ENCODE peak calls at places on chromosomes 7 and 10, in six cellular contexts. B, K, Y, J, E and C are unnamed samples.

GRCh38 chr10:59240581-59241183 is 64.2 kb downstream of the PHYHIPL start:
- DNase-seq in B (peak; percentile 26), K (peak; percentile 2), Y (peak; percentile 18), J (peak; percentile 72), E (peak; percentile 5), C (no peak)

GRCh38 chr10:118725784-118726507 is 28.8 kb downstream of the CACUL1 start:
- DNase-seq in B (peak; percentile 34), K (no peak), Y (no peak), J (peak; percentile 75), E (peak; percentile 16), C (no peak)

GRCh38 chr10:108877130-108877529 is 1046.2 kb downstream of the XPNPEP1 start:
- DNase-seq in B (peak; percentile 59), K (no peak), Y (no peak), J (peak; percentile 31), E (peak; percentile 48), C (no peak)

GRCh38 chr7:53119514-53119933 is 84.1 kb downstream of the POM121L12 start:
- DNase-seq in B (peak; percentile 75), K (no peak), Y (no peak), J (no peak), E (peak; percentile 60), C (no peak)

GRCh38 chr7:20306499-20306946 is 24.2 kb upstream of the ITGB8 start:
- DNase-seq in B (peak; percentile 92), K (no peak), Y (no peak), J (no peak), E (peak; percentile 92), C (no peak)

GRCh38 chr7:140369294-140369693 is 29.0 kb downstream of the SLC37A3 start:
- DNase-seq in B (no peak), K (no peak), Y (no peak), J (no peak), E (no peak), C (no peak)

GRCh38 chr7:91503934-91504575 is 239.8 kb downstream of the FZD1 start:
- DNase-seq in B (peak; percentile 46), K (no peak), Y (no peak), J (no peak), E (peak; percentile 42), C (no peak)

GRCh38 chr7:131244259-131244852 is 83.3 kb upstream of the MKLN1 start:
- DNase-seq in B (peak; percentile 97), K (no peak), Y (peak; percentile 82), J (peak; percentile 95), E (peak; percentile 95), C (peak; percentile 56)

GRCh38 chr7:36175872-36176271 is 22.8 kb downstream of the EEPD1 start:
- DNase-seq in B (no peak), K (no peak), Y (no peak), J (no peak), E (no peak), C (peak; percentile 65)

DNA sequence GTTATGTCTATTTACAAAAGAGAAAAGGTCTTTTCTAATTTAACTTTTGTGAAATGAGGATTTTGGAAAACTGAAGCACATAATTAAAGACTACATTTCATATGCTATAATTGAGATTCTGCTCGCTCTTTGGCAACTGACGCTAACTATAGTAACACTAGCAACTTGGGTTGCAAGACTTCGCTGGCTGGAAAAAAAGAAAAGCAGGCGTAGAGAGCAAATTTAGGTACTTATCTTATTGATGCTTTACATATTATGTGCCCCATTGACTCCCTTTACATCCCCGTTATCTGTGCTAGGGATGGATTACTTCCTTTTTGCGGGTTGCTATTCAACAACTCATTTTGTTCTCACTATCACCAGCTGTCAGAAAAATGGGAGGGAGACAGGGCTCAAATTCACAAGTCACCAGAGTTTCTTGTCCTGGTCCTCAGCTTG is 10.5 kb downstream of the SEMA3C start:
- DNase-seq in B (no peak), K (no peak), Y (no peak), J (no peak), E (no peak), C (no peak)
- H3K27ac ChIP-seq in B (no peak overlapping the region), K (no peak overlapping the region), Y (no peak overlapping the region), J (no peak overlapping the region), E (no peak overlapping the region), C (no peak overlapping the region)

GRCh38 chr10:3072641-3073360 is 5.5 kb downstream of the PFKP start:
- DNase-seq in B (no peak), K (no peak), Y (no peak), J (no peak), E (no peak), C (no peak)
- H3K27ac ChIP-seq in B (no peak overlapping the region), K (no peak overlapping the region), Y (peak overlapping the region; percentile 55), J (no peak overlapping the region), E (peak overlapping the region; percentile 4), C (peak overlapping the region; percentile 9)

GRCh38 chr10:120729508-120729907 is 121.7 kb upstream of the WDR11 start:
- DNase-seq in B (no peak), K (no peak), Y (no peak), J (no peak), E (no peak), C (no peak)
- H3K27ac ChIP-seq in B (no peak overlapping the region), K (no peak overlapping the region), Y (no peak overlapping the region), J (no peak overlapping the region), E (no peak overlapping the region), C (no peak overlapping the region)

GRCh38 chr7:157994319-157994718 is 593.3 kb downstream of the PTPRN2 start:
- DNase-seq in B (no peak), K (no peak), Y (no peak), J (no peak), E (no peak), C (no peak)

GRCh38 chr7:157996359-157997079 is 591.1 kb downstream of the PTPRN2 start:
- DNase-seq in B (no peak), K (no peak), Y (no peak), J (no peak), E (no peak), C (no peak)

GRCh38 chr7:157997080-157997440 is 590.6 kb downstream of the PTPRN2 start:
- DNase-seq in B (no peak), K (no peak), Y (no peak), J (no peak), E (no peak), C (no peak)

GRCh38 chr7:157997471-157997870 is 590.2 kb downstream of the PTPRN2 start:
- DNase-seq in B (no peak), K (no peak), Y (no peak), J (no peak), E (no peak), C (no peak)

GRCh38 chr7:157995815-157996214 is 591.8 kb downstream of the PTPRN2 start:
- DNase-seq in B (no peak), K (no peak), Y (no peak), J (no peak), E (no peak), C (no peak)
- H3K27ac ChIP-seq in B (no peak overlapping the region), K (no peak overlapping the region), Y (no peak overlapping the region), J (no peak overlapping the region), E (no peak overlapping the region), C (no peak overlapping the region)

GRCh38 chr10:21281173-21281572 is 244.3 kb downstream of the SKIDA1 start:
- DNase-seq in B (no peak), K (no peak), Y (no peak), J (no peak), E (no peak), C (no peak)
- H3K27ac ChIP-seq in B (no peak overlapping the region), K (no peak overlapping the region), Y (no peak overlapping the region), J (no peak overlapping the region), E (no peak overlapping the region), C (no peak overlapping the region)

DNA sequence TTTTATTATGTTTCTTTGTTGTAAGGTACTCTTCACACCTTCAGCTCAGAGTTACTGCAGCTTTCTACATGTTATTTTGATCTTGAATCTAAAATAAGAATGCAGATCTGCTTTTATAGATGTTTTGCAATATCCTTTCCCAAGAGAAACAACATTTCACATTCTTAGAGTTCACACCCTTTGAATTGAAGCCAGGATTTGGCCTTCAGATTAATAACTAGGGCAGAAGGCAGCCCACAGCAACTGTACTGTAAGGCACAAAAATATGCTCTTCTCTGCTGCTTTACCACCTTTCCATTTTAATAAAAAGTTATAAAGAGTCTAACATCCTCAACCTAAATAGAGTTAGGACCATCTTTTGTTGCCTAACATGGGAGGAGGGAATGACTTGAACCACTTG is 224.7 kb downstream of the LHFPL3 start:
- DNase-seq in B (no peak), K (no peak), Y (no peak), J (no peak), E (no peak), C (no peak)
- H3K27ac ChIP-seq in B (no peak overlapping the region), K (no peak overlapping the region), Y (no peak overlapping the region), J (no peak overlapping the region), E (no peak overlapping the region), C (no peak overlapping the region)

DNA sequence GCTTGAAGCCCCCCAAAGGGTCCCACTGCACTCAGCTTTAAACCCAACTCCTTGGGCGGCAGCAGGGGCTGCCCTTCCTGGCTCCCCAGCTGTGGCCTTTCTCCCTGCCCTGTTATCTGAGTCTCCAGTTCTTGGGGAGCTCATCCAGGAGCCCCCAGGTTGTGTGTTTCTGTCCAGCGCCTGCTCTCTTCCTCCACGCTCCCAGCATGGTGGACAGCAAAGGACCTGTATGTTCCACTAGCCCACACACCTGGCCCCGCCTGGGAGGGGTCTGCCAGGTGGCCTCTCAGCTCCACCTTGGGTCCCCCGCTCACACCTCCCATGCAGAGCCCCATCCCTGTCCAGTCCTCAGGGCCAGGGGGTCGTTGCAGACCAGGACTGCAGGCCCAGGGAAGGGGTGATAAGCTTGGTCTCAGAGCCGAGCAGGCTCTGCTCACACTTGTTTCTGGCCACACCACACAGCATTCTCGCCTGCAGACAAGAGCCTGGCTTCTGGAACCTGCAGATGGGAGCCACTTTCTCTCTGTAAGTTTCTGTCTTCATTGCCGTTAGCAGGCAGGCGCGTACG is 104.8 kb downstream of the CYTH3 start:
- DNase-seq in B (no peak), K (no peak), Y (no peak), J (no peak), E (no peak), C (no peak)
- H3K27ac ChIP-seq in B (no peak overlapping the region), K (no peak overlapping the region), Y (peak overlapping the region; percentile 3), J (no peak overlapping the region), E (no peak overlapping the region), C (no peak overlapping the region)

DNA sequence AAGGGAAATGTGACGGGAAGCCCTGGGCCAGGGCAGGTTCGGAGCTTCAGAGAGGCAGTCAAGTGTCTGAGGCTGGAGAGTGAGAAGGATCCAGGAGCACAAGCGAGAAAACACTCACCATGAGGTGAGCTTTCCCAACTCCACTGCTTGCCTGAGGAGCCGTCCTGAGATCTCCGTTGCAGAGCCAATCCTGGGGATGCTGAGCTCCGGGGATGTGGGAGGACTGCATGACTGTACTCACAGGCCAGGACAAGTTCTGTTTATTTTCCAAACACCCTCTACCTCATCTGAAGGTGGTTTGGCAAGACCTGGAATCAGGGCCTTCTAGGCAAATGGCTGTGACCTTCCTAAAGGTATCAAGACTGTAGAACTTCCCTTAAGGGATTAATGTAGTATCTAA is 38.7 kb downstream of the GLI3 start:
- DNase-seq in B (peak; percentile 58), K (no peak), Y (peak; percentile 93), J (peak; percentile 44), E (peak; percentile 37), C (no peak)
- H3K27ac ChIP-seq in B (no peak overlapping the region), K (no peak overlapping the region), Y (peak overlapping the region; percentile 81), J (no peak overlapping the region), E (peak overlapping the region; percentile 74), C (no peak overlapping the region)

DNA sequence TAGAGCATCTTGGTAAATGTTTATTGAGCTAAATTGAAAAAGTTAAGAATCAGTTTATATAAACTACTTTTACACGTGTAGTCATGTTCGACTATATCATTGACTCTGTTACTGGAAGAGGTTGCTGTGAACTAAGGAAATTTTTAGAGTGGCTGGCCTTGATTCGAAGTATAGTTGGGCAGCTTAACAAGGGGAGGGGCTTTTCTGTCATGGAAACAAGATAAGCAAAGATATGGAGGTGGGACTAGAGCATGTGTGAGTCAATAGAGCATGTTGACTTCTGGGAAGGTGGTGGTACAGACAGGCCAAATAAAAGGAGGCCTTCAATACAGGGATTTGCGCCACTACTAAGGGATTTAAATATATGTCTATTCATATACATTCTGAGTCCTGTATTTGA is 7.6 kb downstream of the ATP5F1C start:
- DNase-seq in B (peak; percentile 85), K (no peak), Y (no peak), J (no peak), E (peak; percentile 81), C (no peak)
- H3K27ac ChIP-seq in B (no peak overlapping the region), K (no peak overlapping the region), Y (no peak overlapping the region), J (no peak overlapping the region), E (no peak overlapping the region), C (no peak overlapping the region)